ENCODE peak calls at places on chromosomes 13 and 19, in nine cellular contexts. Z is IMR-90; B is fibroblast of lung; V is SJSA1; K is right lobe of liver; J is psoas muscle; M is effector memory CD4-positive, alpha-beta T cell; Y is naive thymus-derived CD4-positive, alpha-beta T cell; N is colonic mucosa. U is an unnamed sample. For H3K36me3 and H3K4me1, the result is how much of the 10 kb centered on the place peaks cover.

GRCh38 chr13:45989607-45990006 is 62.9 kb downstream of the ZC3H13 start:
- DNase-seq in Z (peak), B (peak), V (no peak), K (no peak), J (no peak), M (no peak), Y (no peak), N (no peak), U (no peak)

GRCh38 chr19:42528354-42529247 is at the start of gene CEACAM1:
- DNase-seq in Z (no peak), B (no peak), V (no peak), K (peak), J (peak), M (peak), Y (peak), N (peak), U (peak)

GRCh38 chr19:51514866-51515481 is 13.4 kb upstream of the SIGLEC12 start:
- DNase-seq in Z (peak), B (peak), V (peak), K (no peak), J (no peak), M (no peak), Y (peak), N (no peak), U (peak)

GRCh38 chr13:33717775-33718174 is 100.2 kb upstream of the RFC3 start:
- DNase-seq in Z (peak), B (no peak), V (no peak), K (no peak), J (no peak), M (no peak), Y (no peak), N (no peak), U (no peak)

GRCh38 chr19:6481541-6482342 is at the start of gene DENND1C:
- DNase-seq in Z (no peak), B (no peak), V (peak), K (no peak), J (peak), M (peak), Y (peak), N (no peak), U (peak)

GRCh38 chr13:42762917-42763316 is 18.5 kb upstream of the FAM216B start:
- DNase-seq in Z (peak), B (peak), V (peak), K (no peak), J (no peak), M (no peak), Y (no peak), N (no peak), U (no peak)

GRCh38 chr13:72437458-72437857 is 290.0 kb downstream of the MZT1 start:
- DNase-seq in Z (peak), B (peak), V (peak), K (no peak), J (no peak), M (no peak), Y (no peak), N (no peak), U (no peak)

GRCh38 chr19:45200614-45201013 is 22.0 kb downstream of the BLOC1S3 start:
- DNase-seq in Z (peak), B (peak), V (no peak), K (no peak), J (no peak), M (no peak), Y (no peak), N (no peak), U (no peak)

GRCh38 chr13:102584423-102584822 is 12.4 kb upstream of the TPP2 start:
- DNase-seq in Z (no peak), B (no peak), V (no peak), K (no peak), J (no peak), M (no peak), Y (no peak), N (no peak), U (no peak)

GRCh38 chr19:54955356-54955755 is 8.0 kb upstream of the NLRP7 start:
- DNase-seq in Z (no peak), B (no peak), V (no peak), K (no peak), J (no peak), M (no peak), Y (no peak), N (no peak), U (no peak)

DNA sequence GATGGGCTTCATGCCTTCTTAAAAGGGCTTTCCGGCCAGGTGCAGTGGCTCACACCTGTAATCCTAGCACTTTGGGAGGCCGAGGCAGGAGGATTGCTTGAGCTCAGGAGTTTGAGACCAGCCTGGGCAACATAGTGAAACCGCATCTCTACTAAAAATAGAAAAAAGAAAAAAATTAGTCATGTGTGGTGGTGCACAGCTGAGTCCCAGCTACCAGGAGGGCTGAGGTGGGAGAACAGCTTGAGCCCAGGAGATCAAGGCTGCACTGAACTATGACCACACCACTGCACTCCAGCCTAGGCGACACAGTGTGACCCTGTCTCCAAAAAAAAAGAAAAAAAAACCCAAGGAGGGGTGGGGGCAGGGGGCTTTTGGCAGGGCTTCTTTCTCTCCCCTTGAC is 7.2 kb downstream of the CARS2 start:
- DNase-seq in Z (no peak), B (no peak), V (no peak), K (no peak), J (no peak), M (no peak), Y (no peak), N (no peak), U (no peak)
- H3K36me3 ChIP-seq in Z (under half), B (under half), V (half or more), K (under half), J (under half), M (under half), Y (under half), N (under half), U (under half)

DNA sequence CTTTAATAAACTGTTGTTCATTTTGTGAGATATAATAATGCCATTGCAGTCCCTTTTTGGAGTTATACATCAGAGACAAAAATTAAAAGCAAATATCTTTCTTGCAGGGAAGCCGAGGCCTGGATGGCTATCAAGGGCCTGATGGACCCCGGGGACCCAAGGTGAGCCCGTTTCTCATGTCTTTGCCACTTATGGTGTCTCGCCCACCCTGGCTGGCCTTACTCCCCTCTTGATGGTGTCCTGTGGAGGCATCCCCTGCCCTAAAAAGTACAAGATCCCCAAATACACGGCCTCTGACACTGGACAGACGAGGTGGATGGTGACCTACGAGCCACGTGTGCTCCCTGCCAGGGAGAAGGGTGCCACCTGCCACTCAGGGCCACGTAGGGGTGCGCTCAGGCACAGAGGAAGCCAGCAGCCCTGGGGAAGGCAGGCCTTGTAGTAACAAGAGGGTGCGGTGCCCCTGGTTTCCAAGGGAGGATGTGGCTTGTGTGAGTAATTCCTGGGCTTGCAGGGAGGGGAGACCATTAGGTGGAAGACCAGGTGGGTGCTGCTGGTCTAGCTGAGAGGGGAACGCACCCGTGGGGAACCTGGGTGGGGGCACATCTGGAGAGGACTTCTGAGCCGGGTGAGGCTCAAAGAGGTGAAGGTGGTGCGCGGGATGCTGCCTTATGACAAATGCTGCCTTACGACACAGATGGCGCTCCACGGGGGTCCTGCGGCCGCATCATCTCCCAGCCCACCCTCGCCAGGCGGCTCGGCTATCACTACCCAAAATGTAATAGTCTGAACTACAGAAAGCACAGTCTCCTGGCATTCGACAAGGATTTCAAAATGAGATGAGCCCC is 115.6 kb downstream of the RAB20 start:
- DNase-seq in Z (peak), B (peak), V (no peak), K (no peak), J (no peak), M (no peak), Y (no peak), N (no peak), U (no peak)
- H3K27ac ChIP-seq in Z (no peak), B (no peak), V (no peak), K (no peak), J (no peak), M (no peak), Y (no peak), N (no peak), U (no peak)

DNA sequence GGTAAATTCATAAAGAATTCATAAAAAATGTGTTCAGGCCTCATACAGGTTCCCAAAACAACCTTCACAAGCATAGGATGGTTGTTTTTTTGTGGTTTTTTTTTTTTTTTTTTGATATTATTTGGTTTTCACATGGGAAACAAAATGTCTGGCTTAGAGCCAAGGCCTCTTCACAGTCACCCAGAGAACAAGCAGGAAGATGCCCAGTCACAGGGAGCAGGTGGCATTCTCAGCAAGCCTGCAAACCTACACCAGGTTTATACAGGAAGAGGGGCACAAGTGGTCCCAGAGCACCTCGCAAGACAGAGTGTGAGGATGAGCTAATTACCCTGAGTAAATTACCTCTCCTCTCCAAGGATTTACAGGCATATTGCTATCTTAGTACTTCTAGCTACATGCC is 1375.7 kb downstream of the EFNB2 start:
- DNase-seq in Z (no peak), B (no peak), V (no peak), K (no peak), J (no peak), M (no peak), Y (no peak), N (no peak), U (no peak)
- H3K4me1 ChIP-seq in Z (under half), B (under half), V (under half), K (under half), J (under half), M (under half), Y (under half), N (under half), U (under half)

GRCh38 chr19:10829967-10830366 is 6.0 kb downstream of the TMED1 start:
- DNase-seq in Z (no peak), B (no peak), V (no peak), K (no peak), J (no peak), M (no peak), Y (no peak), N (no peak), U (no peak)

GRCh38 chr19:10830370-10830769 is 5.6 kb downstream of the TMED1 start:
- DNase-seq in Z (no peak), B (no peak), V (no peak), K (no peak), J (no peak), M (no peak), Y (no peak), N (no peak), U (no peak)

GRCh38 chr19:10830941-10831779 is 4.9 kb downstream of the TMED1 start:
- DNase-seq in Z (no peak), B (no peak), V (no peak), K (no peak), J (no peak), M (no peak), Y (no peak), N (no peak), U (no peak)

GRCh38 chr19:10826846-10827245 is 9.2 kb downstream of the TMED1 start:
- DNase-seq in Z (no peak), B (no peak), V (no peak), K (no peak), J (no peak), M (no peak), Y (no peak), N (no peak), U (no peak)

GRCh38 chr19:10828981-10829821 is 6.8 kb downstream of the TMED1 start:
- DNase-seq in Z (no peak), B (no peak), V (no peak), K (no peak), J (no peak), M (no peak), Y (no peak), N (no peak), U (no peak)
- H3K36me3 ChIP-seq in Z (half or more), B (under half), V (half or more), K (under half), J (under half), M (half or more), Y (under half), N (under half), U (under half)

GRCh38 chr13:77285098-77285497 is 41.8 kb downstream of the MYCBP2 start:
- DNase-seq in Z (no peak), B (no peak), V (no peak), K (no peak), J (no peak), M (no peak), Y (no peak), N (no peak), U (no peak)
- H3K27ac ChIP-seq in Z (no peak), B (no peak), V (no peak), K (no peak), J (no peak), M (no peak), Y (no peak), N (no peak), U (no peak)